ENCODE peak calls at places on chromosomes 1 and 21, in six cellular contexts. A is breast epithelium, K is ovary, S is MM.1S, B is spleen, H is neural progenitor cell. E is an unnamed sample.

GRCh38 chr1:17874231-17874630 is 119.1 kb downstream of the ACTL8 start:
- DNase-seq in H (no peak), B (no peak), A (no peak), K (no peak), S (no peak), E (no peak)

GRCh38 chr1:227775841-227776240 is 39.6 kb upstream of the PRSS38 start:
- DNase-seq in S (no peak), K (no peak), H (no peak), A (no peak), B (peak), E (peak)

GRCh38 chr1:40476924-40477679 is at the start of gene ZFP69:
- DNase-seq in A (no peak), H (peak), B (peak), K (peak), S (peak), E (peak)

GRCh38 chr1:1181129-1181937 is 7.7 kb downstream of the TTLL10 start:
- DNase-seq in S (no peak), K (no peak), H (peak), B (no peak), A (no peak), E (no peak)

GRCh38 chr21:45994738-45995685 is 13.4 kb downstream of the COL6A1 start:
- DNase-seq in B (peak), A (peak), S (no peak), H (no peak), K (peak), E (peak)

GRCh38 chr1:57192256-57192655 is 226.4 kb upstream of the C8B start:
- DNase-seq in H (peak), A (no peak), B (no peak), S (no peak), K (no peak), E (no peak)

GRCh38 chr1:178500091-178500770 is 3.5 kb upstream of the CLEC20A start:
- DNase-seq in B (no peak), H (peak), A (no peak), S (no peak), K (no peak), E (no peak)

GRCh38 chr1:116495534-116495933 is 75.3 kb downstream of the CD58 start:
- DNase-seq in H (no peak), A (no peak), B (no peak), K (no peak), S (no peak), E (no peak)

GRCh38 chr1:203126866-203127671 is 457 bp upstream of the ADORA1 start:
- DNase-seq in A (no peak), B (no peak), H (no peak), K (no peak), S (no peak), E (no peak)

GRCh38 chr1:203127672-203128611 is at the start of gene ADORA1:
- DNase-seq in B (peak), K (peak), H (peak), A (peak), S (peak), E (peak)

GRCh38 chr1:203124546-203125317 is 2.8 kb upstream of the ADORA1 start:
- DNase-seq in A (no peak), K (no peak), H (no peak), S (no peak), B (no peak), E (peak)

GRCh38 chr1:203124011-203124410 is 3.5 kb upstream of the ADORA1 start:
- DNase-seq in H (no peak), K (no peak), S (no peak), A (peak), B (no peak), E (peak)

DNA sequence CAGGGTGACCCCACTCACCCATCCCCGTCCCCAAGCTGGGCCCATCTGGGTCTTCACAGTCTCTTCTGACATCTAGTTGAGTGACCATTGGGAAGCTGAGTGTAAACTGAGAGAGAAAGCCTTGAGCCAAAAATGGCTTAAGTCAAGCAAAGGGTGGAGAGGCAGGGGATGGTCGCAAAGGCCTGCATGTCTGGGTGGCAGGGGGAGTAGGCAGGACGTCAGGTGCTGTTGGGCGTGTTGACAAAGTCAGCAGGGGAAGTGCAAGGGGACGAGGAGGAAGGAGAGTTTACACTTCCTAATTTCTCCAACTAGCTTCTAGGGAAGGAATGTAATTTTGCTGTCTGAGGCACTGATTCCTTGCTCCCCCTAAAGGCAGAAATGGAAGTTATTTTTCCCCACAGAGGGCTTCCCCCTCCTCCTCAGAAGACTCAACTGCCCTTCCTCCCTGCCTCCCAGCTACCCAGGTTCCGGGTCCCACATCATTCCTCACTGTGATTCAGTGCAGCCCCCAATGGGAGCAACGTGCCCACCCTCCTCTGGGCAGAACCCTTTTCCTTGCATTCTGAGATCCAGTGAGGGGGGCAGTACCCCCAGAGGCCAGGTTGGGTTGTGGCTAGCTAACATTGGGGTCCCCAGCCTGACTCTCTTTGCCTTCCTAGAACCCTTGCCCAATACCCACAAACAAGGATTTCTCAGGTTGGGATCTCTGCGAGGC is 1.2 kb upstream of the ADORA1 start:
- DNase-seq in H (peak), B (peak), A (peak), S (no peak), K (no peak), E (peak)
- H3K4me3 ChIP-seq in H (no peak), B (no peak), A (no peak), S (no peak), K (no peak), E (no peak)

DNA sequence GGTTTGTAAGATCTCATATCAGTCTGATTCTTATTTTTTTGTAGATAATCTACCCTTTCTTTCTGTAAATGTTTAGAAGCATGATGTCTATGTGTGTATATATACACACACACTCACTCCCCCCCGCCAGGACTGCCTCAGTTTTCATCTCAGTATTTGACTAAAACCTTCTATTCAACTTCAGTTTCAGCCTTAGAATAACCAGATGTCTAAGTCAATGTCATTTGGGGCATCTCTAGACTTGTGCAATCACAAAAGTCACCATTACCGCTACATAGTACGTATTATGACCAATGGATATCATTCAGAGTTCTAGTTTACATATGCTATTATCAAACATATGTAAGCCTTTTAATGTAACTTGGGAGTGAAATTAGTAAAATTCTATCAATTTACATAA is 53.3 kb upstream of the BOLA1 start:
- DNase-seq in B (no peak), A (no peak), S (peak), H (peak), K (peak), E (no peak)
- TF ChIP-seq CTCF in B (no peak), A (no peak), S (no peak), H (no peak), K (no peak), E (no peak)

GRCh38 chr1:232841823-232842565 is 36.8 kb downstream of the MAP10 start:
- DNase-seq in K (no peak), A (no peak), S (no peak), B (no peak), H (no peak), E (no peak)

GRCh38 chr1:232844791-232845190 is 39.6 kb downstream of the MAP10 start:
- DNase-seq in A (no peak), K (no peak), B (no peak), H (no peak), S (no peak), E (no peak)

DNA sequence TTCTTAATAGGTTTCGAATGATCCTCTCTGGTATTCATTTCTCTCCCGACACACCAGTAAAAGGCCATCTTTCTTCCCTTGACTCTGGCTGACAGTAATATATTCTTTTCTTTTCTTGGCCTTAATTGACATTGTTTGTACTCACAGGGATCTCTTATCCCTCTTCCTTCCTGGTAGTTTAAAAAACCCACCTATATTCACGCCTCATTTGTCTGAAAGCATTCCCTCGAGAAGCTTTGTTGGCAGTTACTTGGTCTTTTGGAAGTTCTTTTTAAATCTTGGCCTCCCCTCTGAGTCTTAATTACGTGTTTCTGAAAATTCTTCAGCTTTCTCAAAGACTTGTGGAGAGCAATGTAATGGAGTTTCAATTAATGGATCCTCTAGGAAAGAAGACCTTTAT is 40.3 kb downstream of the MAP10 start:
- DNase-seq in B (no peak), K (no peak), A (no peak), H (peak), S (no peak), E (no peak)
- H3K27ac ChIP-seq in B (no peak), K (no peak), A (peak), H (no peak), S (no peak), E (no peak)

DNA sequence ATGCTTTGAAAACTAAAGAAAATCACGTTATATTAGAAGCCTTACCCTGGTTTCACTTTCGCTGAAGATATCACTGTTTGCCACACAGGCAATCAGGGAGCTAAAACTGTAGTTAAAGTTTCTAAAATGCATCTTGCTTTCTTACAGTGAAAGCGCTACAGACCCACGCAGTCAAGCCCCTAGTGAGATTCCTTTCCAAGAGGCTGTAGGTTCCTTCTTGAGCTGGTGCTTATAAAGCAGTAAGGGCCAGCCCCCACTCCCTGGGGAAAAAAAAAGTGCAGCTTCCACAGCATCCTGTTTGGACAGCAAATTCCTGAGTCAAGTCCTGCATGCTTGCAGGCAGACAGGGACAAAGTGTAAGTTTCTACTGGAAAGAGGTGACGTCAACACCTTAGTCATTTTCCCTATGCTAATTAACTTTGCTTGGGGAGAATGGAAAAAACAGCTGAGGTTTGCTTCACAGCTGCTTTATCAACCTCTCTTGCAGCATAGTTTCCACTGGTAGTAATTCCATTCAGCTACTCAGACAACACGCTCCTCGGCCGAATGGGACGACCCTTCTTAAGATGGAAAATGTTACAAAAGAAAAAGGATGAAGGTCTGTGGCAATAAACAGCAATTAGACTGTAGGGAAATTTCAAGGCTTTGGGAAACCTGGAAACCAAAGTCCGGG is 14.7 kb upstream of the KCNE1 start:
- DNase-seq in B (no peak), S (peak), H (peak), K (peak), A (no peak), E (no peak)
- H3K4me3 ChIP-seq in B (peak), S (peak), H (no peak), K (peak), A (peak), E (peak)

GRCh38 chr1:15758953-15759661 is 512 bp downstream of the FBLIM1 start:
- DNase-seq in B (no peak), A (no peak), H (peak), S (no peak), K (no peak), E (no peak)
- TF ChIP-seq CTCF in B (no peak), A (no peak), H (no peak), S (no peak), K (no peak), E (no peak)

DNA sequence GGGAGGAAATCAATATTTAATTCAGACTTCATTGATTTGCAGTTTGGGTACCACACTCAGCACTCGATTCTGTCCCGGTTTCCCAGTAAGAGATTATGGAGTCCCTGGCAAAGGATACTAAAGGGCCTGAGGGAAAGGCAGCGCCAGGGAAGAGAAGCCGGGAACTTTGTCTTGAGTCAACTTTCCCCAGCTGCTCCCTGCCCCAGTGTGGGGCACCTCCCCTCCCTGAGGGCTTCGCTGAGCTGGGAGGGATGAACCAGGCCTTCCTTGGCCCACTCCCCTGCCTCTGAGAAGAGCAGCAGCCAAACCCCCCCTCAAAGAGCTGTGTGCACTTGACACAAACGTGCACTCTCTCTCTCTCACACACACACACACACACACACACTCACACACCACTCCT is 32.6 kb downstream of the OPTC start:
- DNase-seq in A (no peak), B (no peak), K (no peak), S (no peak), H (no peak), E (peak)
- H3K27ac ChIP-seq in A (no peak), B (no peak), K (no peak), S (no peak), H (no peak), E (no peak)

DNA sequence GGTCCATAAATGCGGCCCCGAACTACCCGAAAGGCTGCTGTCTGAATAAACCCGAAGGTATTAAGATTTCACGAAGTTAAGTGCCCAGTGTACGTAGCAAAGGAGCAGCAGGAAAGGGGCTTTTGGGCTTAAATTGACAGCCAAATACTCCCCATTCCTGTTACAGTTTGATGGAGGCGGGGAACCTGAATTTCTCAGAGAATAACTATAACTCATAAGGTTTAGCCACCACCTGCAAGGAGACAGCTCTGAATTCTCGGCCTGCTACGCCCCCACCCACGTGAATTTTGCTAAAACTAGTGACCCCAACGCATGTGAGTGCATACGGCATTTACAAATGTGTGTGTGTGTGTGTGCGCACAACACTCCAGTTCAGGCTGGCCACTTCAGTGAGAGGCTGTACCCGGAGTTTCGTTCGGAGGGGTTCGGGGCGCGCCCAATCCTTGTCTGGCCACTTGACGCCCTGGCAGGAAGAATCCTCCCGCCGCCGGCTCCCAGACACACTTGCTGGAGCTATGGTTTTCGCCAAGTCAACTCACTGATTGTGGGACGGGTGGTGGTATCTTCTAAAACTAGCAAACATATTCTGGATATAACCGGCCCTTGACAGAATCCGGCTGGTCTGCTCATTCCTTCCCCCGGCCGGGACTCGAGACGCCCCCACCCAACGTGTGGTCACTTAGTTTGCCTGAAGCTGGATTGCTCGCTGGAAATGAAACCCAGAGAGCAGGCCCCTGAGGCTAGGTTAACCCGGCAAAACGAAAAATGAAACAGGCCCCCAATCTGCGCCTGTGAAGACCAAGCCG is 4.9 kb downstream of the GFI1 start:
- DNase-seq in K (no peak), H (peak), A (no peak), S (no peak), B (no peak), E (no peak)
- H3K4me3 ChIP-seq in K (peak), H (peak), A (peak), S (peak), B (peak), E (peak)

GRCh38 chr1:7610936-7611335 is 160.2 kb upstream of the VAMP3 start:
- DNase-seq in A (no peak), K (no peak), S (no peak), B (no peak), H (no peak), E (no peak)

GRCh38 chr1:7608628-7609295 is 162.3 kb upstream of the VAMP3 start:
- DNase-seq in S (no peak), A (no peak), H (no peak), K (no peak), B (peak), E (peak)

GRCh38 chr1:7611421-7612010 is 159.6 kb upstream of the VAMP3 start:
- DNase-seq in A (no peak), S (no peak), H (no peak), K (no peak), B (peak), E (no peak)

GRCh38 chr1:7610106-7610731 is 160.9 kb upstream of the VAMP3 start:
- DNase-seq in K (no peak), A (no peak), H (no peak), S (no peak), B (peak), E (no peak)

DNA sequence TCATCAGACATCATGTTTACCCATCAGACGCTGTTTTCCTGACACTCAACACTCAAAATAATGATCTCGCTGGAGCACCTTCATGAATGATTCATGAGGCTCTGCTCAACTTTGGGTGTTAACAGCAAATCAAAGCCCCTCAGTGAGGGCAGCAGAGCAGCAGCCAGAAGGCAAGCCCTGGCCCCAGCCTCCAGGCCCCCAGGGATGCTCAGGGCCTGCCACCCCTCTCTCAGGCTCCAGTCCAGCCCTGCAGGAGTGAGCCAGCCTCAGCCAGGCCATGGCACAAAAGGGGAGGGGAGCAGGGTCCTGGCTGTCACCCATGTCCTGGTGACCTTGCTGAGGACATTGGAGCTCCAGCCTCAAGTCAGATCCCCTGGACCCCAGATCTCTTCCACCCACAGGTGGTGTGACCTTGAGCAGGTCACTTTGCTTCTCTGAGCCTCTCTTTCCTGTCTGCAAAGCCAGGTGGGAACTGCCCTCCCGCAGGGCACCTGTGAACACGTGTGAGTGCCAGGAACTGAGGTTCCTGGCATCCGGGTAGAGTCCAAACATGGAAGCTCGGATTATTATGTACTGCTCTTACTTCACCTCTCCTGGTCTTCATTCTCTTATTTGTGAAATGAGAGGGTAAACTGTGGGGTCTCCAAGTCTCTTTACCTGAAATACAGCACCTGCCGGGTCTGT is 161.6 kb upstream of the VAMP3 start:
- DNase-seq in H (no peak), K (no peak), A (no peak), S (no peak), B (peak), E (no peak)
- TF ChIP-seq CTCF in H (no peak), K (no peak), A (no peak), S (no peak), B (no peak), E (no peak)

GRCh38 chr1:218772575-218772974 is 401.1 kb upstream of the LYPLAL1 start:
- DNase-seq in S (no peak), H (no peak), K (no peak), A (no peak), B (no peak), E (no peak)
- H3K27ac ChIP-seq in S (no peak), H (no peak), K (no peak), A (no peak), B (no peak), E (no peak)

DNA sequence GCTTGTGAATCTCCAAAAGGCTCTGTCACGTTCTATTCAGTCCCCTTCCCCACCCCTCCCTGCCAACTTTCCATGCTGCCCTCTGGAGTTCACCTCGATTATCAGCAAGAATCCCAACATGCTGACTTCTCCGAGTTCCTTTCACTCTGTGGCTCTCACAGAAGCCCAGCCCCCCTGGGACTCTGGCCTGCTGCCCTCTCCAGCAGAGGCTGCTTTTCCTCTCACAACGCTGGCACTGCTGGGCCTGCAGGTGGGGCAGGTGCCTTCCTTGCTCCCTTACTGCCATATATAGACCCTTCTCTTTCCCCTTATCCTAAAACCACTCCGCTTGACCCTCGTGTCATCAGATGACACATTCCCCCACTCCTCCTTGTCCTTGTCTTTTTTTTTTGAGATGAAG is 10.2 kb upstream of the RNF186 start:
- DNase-seq in K (no peak), B (no peak), H (peak), A (no peak), S (no peak), E (no peak)
- H3K4me3 ChIP-seq in K (no peak), B (no peak), H (no peak), A (no peak), S (no peak), E (no peak)

E was measured in upper lobe of right lung.